ENCODE peak calls at places on chromosomes 4 and X, in seven cellular contexts. A, Q, B, W, U, M and J are unnamed samples.
A peak's percentile ranks its signal among the peaks of the same experiment; 100 is the strongest.

GRCh38 chrX:46260502-46260901 is 284.7 kb downstream of the ZNF674 start:
- DNase-seq in A (no peak), Q (no peak), B (no peak), W (no peak), U (no peak), M (peak; percentile 91), J (no peak)

GRCh38 chrX:130726661-130727060 is 176.3 kb downstream of the ENOX2 start:
- DNase-seq in A (no peak), Q (no peak), B (no peak), W (no peak), U (no peak), M (peak; percentile 44), J (no peak)

GRCh38 chr4:107863416-107863815 is 38.7 kb downstream of the SGMS2 start:
- DNase-seq in A (no peak), Q (no peak), B (no peak), W (no peak), U (no peak), M (no peak), J (no peak)

GRCh38 chr4:4762909-4763814 is 96.3 kb upstream of the MSX1 start:
- DNase-seq in A (no peak), Q (no peak), B (peak; percentile 59), W (no peak), U (peak; percentile 87), M (peak; percentile 85), J (peak; percentile 73)

GRCh38 chr4:92304073-92304472 is 307 bp downstream of the GRID2 start:
- DNase-seq in A (no peak), Q (no peak), B (peak; percentile 31), W (no peak), U (no peak), M (no peak), J (no peak)

GRCh38 chrX:8704184-8704583 is 27.8 kb downstream of the ANOS1 start:
- DNase-seq in A (no peak), Q (no peak), B (no peak), W (no peak), U (no peak), M (no peak), J (no peak)

GRCh38 chr4:132386130-132386529 is 763.0 kb upstream of the PCDH10 start:
- DNase-seq in A (no peak), Q (no peak), B (no peak), W (no peak), U (no peak), M (no peak), J (no peak)

GRCh38 chr4:164304861-164305260 is 449.1 kb upstream of the SMIM31 start:
- DNase-seq in A (no peak), Q (no peak), B (no peak), W (no peak), U (no peak), M (peak; percentile 82), J (no peak)

GRCh38 chr4:110460074-110460761 is 15.7 kb upstream of the ENPEP start:
- DNase-seq in A (no peak), Q (no peak), B (no peak), W (no peak), U (no peak), M (no peak), J (no peak)

GRCh38 chrX:25873196-25873595 is 264.9 kb upstream of the MAGEB18 start:
- DNase-seq in A (no peak), Q (no peak), B (no peak), W (no peak), U (no peak), M (peak; percentile 95), J (no peak)

GRCh38 chr4:24164054-24164453 is 274.2 kb upstream of the PPARGC1A start:
- DNase-seq in A (no peak), Q (no peak), B (no peak), W (no peak), U (no peak), M (peak; percentile 32), J (no peak)

GRCh38 chr4:141759796-141760425 is 123.5 kb downstream of the IL15 start:
- DNase-seq in A (no peak), Q (no peak), B (no peak), W (no peak), U (no peak), M (peak; percentile 40), J (no peak)

GRCh38 chr4:110840221-110840654 is 217.4 kb upstream of the PITX2 start:
- DNase-seq in A (no peak), Q (no peak), B (no peak), W (no peak), U (no peak), M (no peak), J (no peak)

GRCh38 chrX:40625294-40625693 is 2.1 kb downstream of the MPC1L start:
- DNase-seq in A (no peak), Q (no peak), B (no peak), W (no peak), U (no peak), M (no peak), J (no peak)

GRCh38 chrX:14607446-14607845 is 78.1 kb downstream of the GLRA2 start:
- DNase-seq in A (no peak), Q (no peak), B (no peak), W (no peak), U (no peak), M (no peak), J (no peak)

GRCh38 chrX:139020793-139021192 is 309.3 kb upstream of the FGF13 start:
- DNase-seq in A (no peak), Q (no peak), B (no peak), W (no peak), U (no peak), M (no peak), J (no peak)

GRCh38 chrX:155068165-155068564 is 2.8 kb downstream of the CMC4 start:
- DNase-seq in A (no peak), Q (no peak), B (no peak), W (no peak), U (no peak), M (peak; percentile 54), J (no peak)

GRCh38 chrX:25226151-25226550 is 210.4 kb upstream of the ARX start:
- DNase-seq in A (no peak), Q (no peak), B (no peak), W (no peak), U (no peak), M (no peak), J (no peak)

GRCh38 chr4:6272863-6273660 is 3.4 kb downstream of the WFS1 start:
- DNase-seq in A (no peak), Q (no peak), B (no peak), W (no peak), U (no peak), M (peak; percentile 62), J (no peak)

GRCh38 chr4:85084371-85085170 is 118.1 kb upstream of the WDFY3 start:
- DNase-seq in A (no peak), Q (no peak), B (peak; percentile 79), W (no peak), U (peak; percentile 16), M (peak; percentile 75), J (peak; percentile 2)

GRCh38 chrX:15472523-15472922 is 20.6 kb downstream of the PIR start:
- DNase-seq in A (no peak), Q (no peak), B (no peak), W (no peak), U (no peak), M (no peak), J (no peak)

GRCh38 chr4:121728066-121728465 is 31.3 kb upstream of the ANXA5 start:
- DNase-seq in A (no peak), Q (no peak), B (no peak), W (no peak), U (no peak), M (peak; percentile 88), J (no peak)

GRCh38 chr4:180617203-180617602 is 1626.0 kb upstream of the TENM3 start:
- DNase-seq in A (no peak), Q (no peak), B (peak; percentile 11), W (no peak), U (no peak), M (no peak), J (peak; percentile 35)

GRCh38 chr4:3384771-3385701 is 56.7 kb upstream of the HGFAC start:
- DNase-seq in A (peak; percentile 82), Q (no peak), B (no peak), W (peak; percentile 57), U (no peak), M (peak; percentile 84), J (peak; percentile 54)

GRCh38 chr4:80592950-80593349 is 257.4 kb downstream of the CFAP299 start:
- DNase-seq in A (no peak), Q (no peak), B (peak; percentile 35), W (no peak), U (no peak), M (no peak), J (peak; percentile 20)

GRCh38 chr4:182188622-182189021 is 54.6 kb upstream of the TENM3 start:
- DNase-seq in A (no peak), Q (no peak), B (no peak), W (no peak), U (no peak), M (no peak), J (no peak)

GRCh38 chrX:2502120-2502667 is 1.4 kb upstream of the DHRSX start:
- DNase-seq in A (no peak), Q (no peak), B (no peak), W (no peak), U (no peak), M (no peak), J (no peak)

GRCh38 chr4:148574066-148574465 is 131.9 kb upstream of the NR3C2 start:
- DNase-seq in A (no peak), Q (no peak), B (no peak), W (no peak), U (no peak), M (no peak), J (no peak)
- H3K4me3 ChIP-seq in A (no peak overlapping the region), Q (no peak overlapping the region), B (no peak overlapping the region), W (no peak overlapping the region), U (no peak overlapping the region), M (no peak overlapping the region), J (no peak overlapping the region)

DNA sequence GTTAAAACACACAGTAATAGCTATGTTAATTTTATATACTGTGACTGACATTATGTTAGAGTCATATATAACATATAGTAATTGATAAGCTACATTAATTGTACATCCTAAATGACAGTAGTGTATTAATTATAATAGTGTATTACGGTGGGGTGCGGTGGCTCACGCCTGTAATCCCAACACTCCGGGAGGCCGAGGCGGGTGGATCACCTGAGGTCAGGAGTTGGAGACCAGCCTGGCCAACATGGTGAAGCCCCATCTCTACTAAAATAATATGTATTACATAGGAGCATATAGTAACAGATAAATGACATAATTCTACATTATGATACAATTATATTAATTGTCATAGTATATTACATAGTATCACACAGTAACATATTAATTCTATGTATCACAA is 12.2 kb downstream of the ASMTL start:
- DNase-seq in A (peak; percentile 19), Q (no peak), B (no peak), W (no peak), U (no peak), M (no peak), J (no peak)
- H3K36me3 ChIP-seq in A (peaks cover 56% of the 10 kb centered on the region), Q (peaks cover 69% of the 10 kb centered on the region), B (peaks cover 8% of the 10 kb centered on the region), W (peaks cover 58% of the 10 kb centered on the region), U (peaks cover 14% of the 10 kb centered on the region), M (peaks cover 2% of the 10 kb centered on the region), J (peaks cover 15% of the 10 kb centered on the region)

DNA sequence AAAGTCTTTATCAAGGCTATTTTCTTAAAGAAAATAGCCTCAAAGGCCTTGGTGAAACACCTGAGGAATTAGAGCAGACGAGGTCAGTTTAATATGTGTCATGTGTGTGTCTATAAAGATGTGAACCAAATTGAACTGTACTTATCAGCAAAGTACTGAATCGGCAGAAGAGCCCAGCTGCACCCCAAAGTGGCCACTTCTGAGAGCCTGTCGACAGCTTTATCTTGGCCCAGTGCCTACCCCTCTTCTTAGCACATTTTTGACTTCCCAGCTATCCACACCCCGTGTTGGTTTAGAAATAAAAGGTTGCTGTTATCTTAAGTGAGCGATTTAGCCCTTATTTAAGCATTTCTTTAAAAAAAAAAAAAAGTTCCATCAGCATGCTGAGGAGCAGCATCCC is 329.7 kb downstream of the FBXW7 start:
- DNase-seq in A (no peak), Q (no peak), B (no peak), W (no peak), U (no peak), M (no peak), J (no peak)
- H3K27me3 ChIP-seq in A (no peaks in the 10 kb centered on the region), Q (no peaks in the 10 kb centered on the region), B (no peaks in the 10 kb centered on the region), W (no peaks in the 10 kb centered on the region), U (no peaks in the 10 kb centered on the region), M (no peaks in the 10 kb centered on the region), J (no peaks in the 10 kb centered on the region)

GRCh38 chr4:30724217-30724616 is 4.0 kb downstream of the PCDH7 start:
- DNase-seq in A (no peak), Q (no peak), B (no peak), W (no peak), U (no peak), M (no peak), J (no peak)
- H3K4me3 ChIP-seq in A (peak overlapping the region; percentile 73), Q (peak overlapping the region; percentile 8), B (no peak overlapping the region), W (peak overlapping the region; percentile 77), U (no peak overlapping the region), M (peak overlapping the region; percentile 25), J (peak overlapping the region; percentile 4)